ENCODE peak calls at places on chromosomes 6 and 20, in seven cellular contexts. One of them, this sample, is unnamed.

GRCh38 chr6:142162780-142163179 is 15.7 kb downstream of the VTA1 start:
- DNase-seq in activated CD4-positive, alpha-beta T cell treated with anti-CD3 and anti-CD28 coated beads, Interleukin-2, amount 50 U/mL, for 24 hours: no peak
- DNase-seq in ACHN: no peak
- DNase-seq in fibroblast of pulmonary artery: no peak
- DNase-seq in central memory CD8-positive, alpha-beta T cell: no peak
- DNase-seq in GM06990: no peak
- DNase-seq in HEK293T: no peak
- DNase-seq in this sample: no peak

GRCh38 chr6:70390067-70390466 is 23.2 kb upstream of the FAM135A start:
- DNase-seq in activated CD4-positive, alpha-beta T cell treated with anti-CD3 and anti-CD28 coated beads, Interleukin-2, amount 50 U/mL, for 24 hours: no peak
- DNase-seq in GM06990: no peak
- DNase-seq in HEK293T: no peak
- DNase-seq in fibroblast of pulmonary artery: no peak
- DNase-seq in central memory CD8-positive, alpha-beta T cell: no peak
- DNase-seq in ACHN: no peak
- DNase-seq in this sample: no peak

GRCh38 chr6:113381232-113381631 is 475.9 kb upstream of the MARCKS start:
- DNase-seq in activated CD4-positive, alpha-beta T cell treated with anti-CD3 and anti-CD28 coated beads, Interleukin-2, amount 50 U/mL, for 24 hours: no peak
- DNase-seq in HEK293T: no peak
- DNase-seq in GM06990: no peak
- DNase-seq in central memory CD8-positive, alpha-beta T cell: no peak
- DNase-seq in fibroblast of pulmonary artery: no peak
- DNase-seq in ACHN: no peak
- DNase-seq in this sample: no peak

GRCh38 chr20:46209930-46210671 is 92.0 kb downstream of the CD40 start:
- DNase-seq in fibroblast of pulmonary artery: no peak
- DNase-seq in HEK293T: no peak
- DNase-seq in GM06990: no peak
- DNase-seq in central memory CD8-positive, alpha-beta T cell: no peak
- DNase-seq in ACHN: no peak
- DNase-seq in activated CD4-positive, alpha-beta T cell treated with anti-CD3 and anti-CD28 coated beads, Interleukin-2, amount 50 U/mL, for 24 hours: no peak
- DNase-seq in this sample: no peak

GRCh38 chr6:161226005-161226964 is 47.6 kb downstream of the AGPAT4 start:
- DNase-seq in central memory CD8-positive, alpha-beta T cell: peak
- DNase-seq in GM06990: no peak
- DNase-seq in HEK293T: no peak
- DNase-seq in fibroblast of pulmonary artery: no peak
- DNase-seq in ACHN: no peak
- DNase-seq in activated CD4-positive, alpha-beta T cell treated with anti-CD3 and anti-CD28 coated beads, Interleukin-2, amount 50 U/mL, for 24 hours: no peak
- DNase-seq in this sample: no peak

GRCh38 chr20:3654326-3655031 is 8.7 kb downstream of the GFRA4 start:
- DNase-seq in HEK293T: no peak
- DNase-seq in fibroblast of pulmonary artery: no peak
- DNase-seq in GM06990: no peak
- DNase-seq in ACHN: no peak
- DNase-seq in activated CD4-positive, alpha-beta T cell treated with anti-CD3 and anti-CD28 coated beads, Interleukin-2, amount 50 U/mL, for 24 hours: no peak
- DNase-seq in central memory CD8-positive, alpha-beta T cell: no peak
- DNase-seq in this sample: no peak

GRCh38 chr20:3680701-3681351 is 984 bp downstream of the ADAM33 start:
- DNase-seq in ACHN: no peak
- DNase-seq in fibroblast of pulmonary artery: no peak
- DNase-seq in central memory CD8-positive, alpha-beta T cell: no peak
- DNase-seq in HEK293T: no peak
- DNase-seq in GM06990: no peak
- DNase-seq in activated CD4-positive, alpha-beta T cell treated with anti-CD3 and anti-CD28 coated beads, Interleukin-2, amount 50 U/mL, for 24 hours: no peak
- DNase-seq in this sample: no peak

GRCh38 chr6:160137989-160138835 is 16.6 kb downstream of the SLC22A1 start:
- DNase-seq in central memory CD8-positive, alpha-beta T cell: peak
- DNase-seq in activated CD4-positive, alpha-beta T cell treated with anti-CD3 and anti-CD28 coated beads, Interleukin-2, amount 50 U/mL, for 24 hours: no peak
- DNase-seq in ACHN: peak
- DNase-seq in GM06990: no peak
- DNase-seq in HEK293T: peak
- DNase-seq in fibroblast of pulmonary artery: peak
- DNase-seq in this sample: peak

GRCh38 chr6:136592930-136593673 is 42.9 kb upstream of the MAP7 start:
- DNase-seq in activated CD4-positive, alpha-beta T cell treated with anti-CD3 and anti-CD28 coated beads, Interleukin-2, amount 50 U/mL, for 24 hours: no peak
- DNase-seq in GM06990: no peak
- DNase-seq in fibroblast of pulmonary artery: peak
- DNase-seq in ACHN: no peak
- DNase-seq in central memory CD8-positive, alpha-beta T cell: no peak
- DNase-seq in HEK293T: no peak
- DNase-seq in this sample: no peak

GRCh38 chr6:19719691-19720127 is 117.5 kb upstream of the ID4 start:
- DNase-seq in ACHN: no peak
- DNase-seq in central memory CD8-positive, alpha-beta T cell: no peak
- DNase-seq in GM06990: no peak
- DNase-seq in HEK293T: no peak
- DNase-seq in fibroblast of pulmonary artery: peak
- DNase-seq in activated CD4-positive, alpha-beta T cell treated with anti-CD3 and anti-CD28 coated beads, Interleukin-2, amount 50 U/mL, for 24 hours: no peak
- DNase-seq in this sample: no peak

GRCh38 chr20:63232235-63233060 is 3.3 kb upstream of the BIRC7 start:
- DNase-seq in GM06990: no peak
- DNase-seq in central memory CD8-positive, alpha-beta T cell: no peak
- DNase-seq in activated CD4-positive, alpha-beta T cell treated with anti-CD3 and anti-CD28 coated beads, Interleukin-2, amount 50 U/mL, for 24 hours: no peak
- DNase-seq in HEK293T: no peak
- DNase-seq in fibroblast of pulmonary artery: peak
- DNase-seq in ACHN: peak
- DNase-seq in this sample: no peak

GRCh38 chr20:61704661-61705060 is 361.0 kb downstream of the TAF4 start:
- DNase-seq in activated CD4-positive, alpha-beta T cell treated with anti-CD3 and anti-CD28 coated beads, Interleukin-2, amount 50 U/mL, for 24 hours: no peak
- DNase-seq in HEK293T: no peak
- DNase-seq in central memory CD8-positive, alpha-beta T cell: no peak
- DNase-seq in ACHN: no peak
- DNase-seq in GM06990: no peak
- DNase-seq in fibroblast of pulmonary artery: no peak
- DNase-seq in this sample: no peak

GRCh38 chr20:21808863-21809664 is 103.6 kb downstream of the PAX1 start:
- DNase-seq in GM06990: peak
- DNase-seq in ACHN: peak
- DNase-seq in fibroblast of pulmonary artery: no peak
- DNase-seq in HEK293T: peak
- DNase-seq in central memory CD8-positive, alpha-beta T cell: no peak
- DNase-seq in activated CD4-positive, alpha-beta T cell treated with anti-CD3 and anti-CD28 coated beads, Interleukin-2, amount 50 U/mL, for 24 hours: no peak
- DNase-seq in this sample: peak

GRCh38 chr6:33217246-33217645 is 8.9 kb downstream of the RING1 start:
- DNase-seq in activated CD4-positive, alpha-beta T cell treated with anti-CD3 and anti-CD28 coated beads, Interleukin-2, amount 50 U/mL, for 24 hours: no peak
- DNase-seq in fibroblast of pulmonary artery: no peak
- DNase-seq in ACHN: no peak
- DNase-seq in HEK293T: no peak
- DNase-seq in central memory CD8-positive, alpha-beta T cell: no peak
- DNase-seq in GM06990: no peak
- DNase-seq in this sample: peak

GRCh38 chr6:142474446-142475289 is 172.9 kb downstream of the ADGRG6 start:
- DNase-seq in activated CD4-positive, alpha-beta T cell treated with anti-CD3 and anti-CD28 coated beads, Interleukin-2, amount 50 U/mL, for 24 hours: no peak
- DNase-seq in HEK293T: peak
- DNase-seq in fibroblast of pulmonary artery: peak
- DNase-seq in GM06990: peak
- DNase-seq in ACHN: peak
- DNase-seq in central memory CD8-positive, alpha-beta T cell: no peak
- DNase-seq in this sample: peak

GRCh38 chr6:113291751-113292445 is 565.2 kb upstream of the MARCKS start:
- DNase-seq in central memory CD8-positive, alpha-beta T cell: no peak
- DNase-seq in ACHN: no peak
- DNase-seq in GM06990: no peak
- DNase-seq in fibroblast of pulmonary artery: peak
- DNase-seq in HEK293T: no peak
- DNase-seq in activated CD4-positive, alpha-beta T cell treated with anti-CD3 and anti-CD28 coated beads, Interleukin-2, amount 50 U/mL, for 24 hours: no peak
- DNase-seq in this sample: no peak

GRCh38 chr6:105482227-105482839 is 79.5 kb upstream of the PREP start:
- DNase-seq in GM06990: no peak
- DNase-seq in central memory CD8-positive, alpha-beta T cell: no peak
- DNase-seq in ACHN: peak
- DNase-seq in activated CD4-positive, alpha-beta T cell treated with anti-CD3 and anti-CD28 coated beads, Interleukin-2, amount 50 U/mL, for 24 hours: no peak
- DNase-seq in HEK293T: no peak
- DNase-seq in fibroblast of pulmonary artery: peak
- DNase-seq in this sample: no peak

GRCh38 chr20:60131375-60131774 is 173.2 kb downstream of the CDH26 start:
- DNase-seq in GM06990: no peak
- DNase-seq in fibroblast of pulmonary artery: no peak
- DNase-seq in HEK293T: no peak
- DNase-seq in activated CD4-positive, alpha-beta T cell treated with anti-CD3 and anti-CD28 coated beads, Interleukin-2, amount 50 U/mL, for 24 hours: no peak
- DNase-seq in central memory CD8-positive, alpha-beta T cell: no peak
- DNase-seq in ACHN: no peak
- DNase-seq in this sample: no peak

GRCh38 chr20:910132-910839 is 5.8 kb downstream of the ANGPT4 start:
- DNase-seq in HEK293T: no peak
- DNase-seq in ACHN: no peak
- DNase-seq in activated CD4-positive, alpha-beta T cell treated with anti-CD3 and anti-CD28 coated beads, Interleukin-2, amount 50 U/mL, for 24 hours: no peak
- DNase-seq in GM06990: no peak
- DNase-seq in central memory CD8-positive, alpha-beta T cell: no peak
- DNase-seq in fibroblast of pulmonary artery: no peak
- DNase-seq in this sample: no peak

GRCh38 chr6:37285861-37286311 is 27.9 kb upstream of the TMEM217 start:
- DNase-seq in ACHN: peak
- DNase-seq in activated CD4-positive, alpha-beta T cell treated with anti-CD3 and anti-CD28 coated beads, Interleukin-2, amount 50 U/mL, for 24 hours: no peak
- DNase-seq in central memory CD8-positive, alpha-beta T cell: no peak
- DNase-seq in fibroblast of pulmonary artery: no peak
- DNase-seq in HEK293T: no peak
- DNase-seq in GM06990: peak
- DNase-seq in this sample: peak

GRCh38 chr6:82205793-82206425 is 41.6 kb downstream of the IBTK start:
- DNase-seq in HEK293T: peak
- DNase-seq in activated CD4-positive, alpha-beta T cell treated with anti-CD3 and anti-CD28 coated beads, Interleukin-2, amount 50 U/mL, for 24 hours: no peak
- DNase-seq in fibroblast of pulmonary artery: peak
- DNase-seq in central memory CD8-positive, alpha-beta T cell: no peak
- DNase-seq in ACHN: no peak
- DNase-seq in GM06990: no peak
- DNase-seq in this sample: no peak

GRCh38 chr6:122692175-122692598 is 82.0 kb downstream of the PKIB start:
- DNase-seq in central memory CD8-positive, alpha-beta T cell: no peak
- DNase-seq in GM06990: no peak
- DNase-seq in fibroblast of pulmonary artery: peak
- DNase-seq in activated CD4-positive, alpha-beta T cell treated with anti-CD3 and anti-CD28 coated beads, Interleukin-2, amount 50 U/mL, for 24 hours: no peak
- DNase-seq in ACHN: peak
- DNase-seq in HEK293T: no peak
- DNase-seq in this sample: no peak

GRCh38 chr6:104505838-104506237 is 353.9 kb downstream of the HACE1 start:
- DNase-seq in fibroblast of pulmonary artery: no peak
- DNase-seq in ACHN: no peak
- DNase-seq in central memory CD8-positive, alpha-beta T cell: no peak
- DNase-seq in GM06990: no peak
- DNase-seq in activated CD4-positive, alpha-beta T cell treated with anti-CD3 and anti-CD28 coated beads, Interleukin-2, amount 50 U/mL, for 24 hours: no peak
- DNase-seq in HEK293T: no peak
- DNase-seq in this sample: no peak

GRCh38 chr20:17911927-17912326 is 56.7 kb downstream of the SNX5 start:
- DNase-seq in HEK293T: no peak
- DNase-seq in ACHN: no peak
- DNase-seq in fibroblast of pulmonary artery: no peak
- DNase-seq in GM06990: no peak
- DNase-seq in central memory CD8-positive, alpha-beta T cell: no peak
- DNase-seq in activated CD4-positive, alpha-beta T cell treated with anti-CD3 and anti-CD28 coated beads, Interleukin-2, amount 50 U/mL, for 24 hours: no peak
- DNase-seq in this sample: no peak

GRCh38 chr20:51569815-51570741 is 27.6 kb upstream of the NFATC2 start:
- DNase-seq in GM06990: no peak
- DNase-seq in HEK293T: no peak
- DNase-seq in central memory CD8-positive, alpha-beta T cell: no peak
- DNase-seq in fibroblast of pulmonary artery: no peak
- DNase-seq in activated CD4-positive, alpha-beta T cell treated with anti-CD3 and anti-CD28 coated beads, Interleukin-2, amount 50 U/mL, for 24 hours: no peak
- DNase-seq in ACHN: no peak
- DNase-seq in this sample: no peak

GRCh38 chr6:168120390-168121307 is 41.6 kb upstream of the FRMD1 start:
- DNase-seq in GM06990: no peak
- DNase-seq in fibroblast of pulmonary artery: no peak
- DNase-seq in central memory CD8-positive, alpha-beta T cell: no peak
- DNase-seq in HEK293T: no peak
- DNase-seq in ACHN: no peak
- DNase-seq in activated CD4-positive, alpha-beta T cell treated with anti-CD3 and anti-CD28 coated beads, Interleukin-2, amount 50 U/mL, for 24 hours: no peak
- DNase-seq in this sample: no peak

GRCh38 chr6:107706516-107706915 is 117.6 kb downstream of the SCML4 start:
- DNase-seq in HEK293T: no peak
- DNase-seq in GM06990: no peak
- DNase-seq in central memory CD8-positive, alpha-beta T cell: no peak
- DNase-seq in ACHN: no peak
- DNase-seq in fibroblast of pulmonary artery: no peak
- DNase-seq in activated CD4-positive, alpha-beta T cell treated with anti-CD3 and anti-CD28 coated beads, Interleukin-2, amount 50 U/mL, for 24 hours: no peak
- DNase-seq in this sample: no peak

This sample was measured in GM13976.